ENCODE peak calls at places on chromosomes 11 and 22, in six cellular contexts. K is stimulated activated CD4-positive, alpha-beta T cell treated with anti-CD3 and anti-CD28 coated beads, Interleukin-2, amount 100 ng/mL, for 48 hours; R is HS-5; T is NCI-H524; G is heart left ventricle; L is CD8-positive, alpha-beta memory T cell. P is an unnamed sample.

GRCh38 chr11:28529540-28530410 is 421.6 kb downstream of the METTL15 start:
- DNase-seq in K (no peak), R (peak), T (peak), G (no peak), L (no peak), P (no peak)

GRCh38 chr22:19807914-19808872 is 46.5 kb downstream of the GNB1L start:
- DNase-seq in K (no peak), R (no peak), T (peak), G (peak), L (no peak), P (no peak)

GRCh38 chr22:47406896-47407295 is 644.4 kb downstream of the TBC1D22A start:
- DNase-seq in K (no peak), R (no peak), T (no peak), G (no peak), L (no peak), P (no peak)

GRCh38 chr11:65588199-65589054 is 7.2 kb downstream of the KCNK7 start:
- DNase-seq in K (peak), R (no peak), T (peak), G (peak), L (peak), P (no peak)

GRCh38 chr22:32534252-32535215 is 59.9 kb downstream of the FBXO7 start:
- DNase-seq in K (no peak), R (no peak), T (peak), G (peak), L (no peak), P (peak)

GRCh38 chr22:23058063-23058462 is 12.3 kb upstream of the GNAZ start:
- DNase-seq in K (no peak), R (no peak), T (no peak), G (no peak), L (no peak), P (no peak)

GRCh38 chr11:129315781-129316579 is 59.7 kb upstream of the BARX2 start:
- DNase-seq in K (no peak), R (no peak), T (peak), G (no peak), L (no peak), P (no peak)

GRCh38 chr11:46237248-46238077 is 40.0 kb upstream of the CREB3L1 start:
- DNase-seq in K (peak), R (peak), T (peak), G (peak), L (no peak), P (no peak)

GRCh38 chr11:132840660-132841059 is 691.6 kb downstream of the OPCML start:
- DNase-seq in K (no peak), R (no peak), T (no peak), G (no peak), L (no peak), P (no peak)

GRCh38 chr11:80990885-80991284 is 1550.1 kb upstream of the TENM4 start:
- DNase-seq in K (no peak), R (no peak), T (no peak), G (no peak), L (no peak), P (no peak)

GRCh38 chr11:16126361-16126760 is 230.0 kb downstream of the SOX6 start:
- DNase-seq in K (no peak), R (no peak), T (peak), G (no peak), L (no peak), P (no peak)

GRCh38 chr22:25815561-25815960 is 73.6 kb downstream of the MYO18B start:
- DNase-seq in K (no peak), R (no peak), T (no peak), G (no peak), L (no peak), P (no peak)

GRCh38 chr22:27416553-27417427 is 384.8 kb downstream of the MN1 start:
- DNase-seq in K (no peak), R (peak), T (peak), G (no peak), L (no peak), P (peak)

GRCh38 chr22:18024956-18025720 is 777 bp upstream of the MICAL3 start:
- DNase-seq in K (no peak), R (no peak), T (peak), G (no peak), L (no peak), P (no peak)

GRCh38 chr11:57463596-57464342 is 3.4 kb downstream of the RTN4RL2 start:
- DNase-seq in K (no peak), R (no peak), T (peak), G (no peak), L (no peak), P (no peak)

GRCh38 chr22:27212617-27213177 is 555.3 kb downstream of the MIAT start:
- DNase-seq in K (no peak), R (peak), T (peak), G (no peak), L (no peak), P (peak)

GRCh38 chr11:9760180-9760550 is 96.3 kb downstream of the SWAP70 start:
- DNase-seq in K (no peak), R (no peak), T (no peak), G (peak), L (no peak), P (peak)

GRCh38 chr22:37777122-37777687 is 30.5 kb upstream of the GCAT start:
- DNase-seq in K (no peak), R (peak), T (no peak), G (no peak), L (no peak), P (peak)

GRCh38 chr11:112321521-112322172 is 61.0 kb upstream of the PLET1 start:
- DNase-seq in K (no peak), R (peak), T (peak), G (no peak), L (no peak), P (peak)

GRCh38 chr11:112366777-112367176 is 106.1 kb upstream of the PLET1 start:
- DNase-seq in K (no peak), R (no peak), T (no peak), G (no peak), L (no peak), P (peak)

GRCh38 chr22:39316440-39317083 is 2.9 kb downstream of the RPL3 start:
- DNase-seq in K (peak), R (no peak), T (peak), G (peak), L (peak), P (peak)

GRCh38 chr11:118921929-118922744 is 3.6 kb downstream of the BCL9L start:
- DNase-seq in K (no peak), R (no peak), T (no peak), G (peak), L (no peak), P (no peak)

GRCh38 chr11:134564472-134565200 is 152.6 kb upstream of the B3GAT1 start:
- DNase-seq in K (no peak), R (no peak), T (no peak), G (no peak), L (no peak), P (no peak)

GRCh38 chr22:22948651-22949611 is 61.3 kb downstream of the IGLL5 start:
- DNase-seq in K (no peak), R (no peak), T (peak), G (peak), L (no peak), P (no peak)

GRCh38 chr22:27602390-27602789 is 199.2 kb downstream of the MN1 start:
- DNase-seq in K (no peak), R (no peak), T (no peak), G (no peak), L (no peak), P (no peak)

GRCh38 chr11:70167723-70168404 is 35.2 kb upstream of the FADD start:
- DNase-seq in K (no peak), R (no peak), T (no peak), G (no peak), L (no peak), P (no peak)

GRCh38 chr11:125874556-125875124 is 12.8 kb upstream of the HYLS1 start:
- DNase-seq in K (peak), R (peak), T (peak), G (no peak), L (peak), P (no peak)

GRCh38 chr22:49499433-49500075 is 328.1 kb downstream of the BRD1 start:
- DNase-seq in K (no peak), R (no peak), T (no peak), G (no peak), L (no peak), P (no peak)

GRCh38 chr11:17012712-17013547 is 1.3 kb downstream of the PLEKHA7 start:
- DNase-seq in K (no peak), R (peak), T (no peak), G (peak), L (no peak), P (no peak)

GRCh38 chr11:60700689-60701508 is 1.5 kb downstream of the MS4A8 start:
- DNase-seq in K (no peak), R (peak), T (peak), G (no peak), L (no peak), P (no peak)

GRCh38 chr22:38028344-38029130 is 28.7 kb upstream of the PICK1 start:
- DNase-seq in K (no peak), R (no peak), T (no peak), G (no peak), L (no peak), P (no peak)

GRCh38 chr22:42282943-42283287 is 12.5 kb upstream of the TCF20 start:
- DNase-seq in K (no peak), R (no peak), T (no peak), G (no peak), L (no peak), P (no peak)

P was measured in BJ.